ENCODE peak calls at places on chromosomes 16 and 17, in six cellular contexts. R is IMR-90, G is heart left ventricle, B is mesenchymal stem cell, Q is Peyer's patch, K is testis. P is an unnamed sample.

GRCh38 chr16:80836846-80837245 is 32.4 kb upstream of the CDYL2 start:
- DNase-seq in R (no peak), G (no peak), B (no peak), Q (no peak), K (no peak), P (no peak)

GRCh38 chr16:84052071-84052622 is 9.6 kb upstream of the SLC38A8 start:
- DNase-seq in R (no peak), G (no peak), B (no peak), Q (peak; percentile 44), K (peak; percentile 59), P (peak; percentile 60)

GRCh38 chr16:57299719-57300386 is 15.4 kb upstream of the PLLP start:
- DNase-seq in R (peak; percentile 97), G (peak; percentile 90), B (peak; percentile 98), Q (peak; percentile 80), K (peak; percentile 94), P (peak; percentile 90)

GRCh38 chr17:33201255-33201654 is 91.8 kb downstream of the ASIC2 start:
- DNase-seq in R (no peak), G (no peak), B (no peak), Q (no peak), K (no peak), P (no peak)

GRCh38 chr17:12686486-12686885 is 20.8 kb downstream of the MYOCD start:
- DNase-seq in R (no peak), G (no peak), B (no peak), Q (no peak), K (no peak), P (no peak)

GRCh38 chr17:76078859-76079576 is at the start of gene ZACN:
- DNase-seq in R (no peak), G (no peak), B (no peak), Q (peak; percentile 47), K (no peak), P (peak; percentile 53)

GRCh38 chr16:85029413-85029794 is 1.8 kb downstream of the KIAA0513 start:
- DNase-seq in R (peak; percentile 65), G (no peak), B (peak; percentile 77), Q (no peak), K (peak; percentile 27), P (no peak)

GRCh38 chr17:49567871-49568694 is 7.6 kb upstream of the NXPH3 start:
- DNase-seq in R (peak; percentile 66), G (peak; percentile 87), B (peak; percentile 79), Q (peak; percentile 91), K (peak; percentile 95), P (peak; percentile 95)

GRCh38 chr16:66388350-66389139 is 22.1 kb downstream of the CDH5 start:
- DNase-seq in R (no peak), G (no peak), B (no peak), Q (no peak), K (no peak), P (no peak)

GRCh38 chr16:8986111-8986510 is 22.4 kb upstream of the USP7 start:
- DNase-seq in R (no peak), G (no peak), B (no peak), Q (no peak), K (no peak), P (no peak)

GRCh38 chr17:75762513-75763268 is 2.3 kb downstream of the GALK1 start:
- DNase-seq in R (no peak), G (no peak), B (no peak), Q (peak; percentile 43), K (no peak), P (no peak)

GRCh38 chr16:17377360-17378324 is 93.1 kb downstream of the XYLT1 start:
- DNase-seq in R (no peak), G (no peak), B (no peak), Q (no peak), K (no peak), P (no peak)

GRCh38 chr17:81665205-81666091 is 957 bp downstream of the OXLD1 start:
- DNase-seq in R (peak; percentile 6), G (no peak), B (no peak), Q (no peak), K (no peak), P (peak; percentile 78)

GRCh38 chr16:20773679-20774078 is 9.9 kb downstream of the ACSM3 start:
- DNase-seq in R (no peak), G (no peak), B (no peak), Q (no peak), K (no peak), P (no peak)

GRCh38 chr17:52071712-52072111 is 86.8 kb downstream of the CA10 start:
- DNase-seq in R (no peak), G (no peak), B (no peak), Q (no peak), K (no peak), P (no peak)

GRCh38 chr16:86508947-86509758 is 1.2 kb upstream of the FOXF1 start:
- DNase-seq in R (peak; percentile 89), G (peak; percentile 57), B (peak; percentile 94), Q (no peak), K (no peak), P (peak; percentile 80)

GRCh38 chr17:35002876-35003551 is 22.7 kb downstream of the LIG3 start:
- DNase-seq in R (peak; percentile 76), G (peak; percentile 51), B (no peak), Q (no peak), K (peak; percentile 61), P (no peak)

GRCh38 chr17:18256776-18257175 is 1.8 kb downstream of the FLII start:
- DNase-seq in R (no peak), G (no peak), B (no peak), Q (no peak), K (no peak), P (no peak)

GRCh38 chr17:41563607-41564006 is 8.3 kb downstream of the KRT9 start:
- DNase-seq in R (no peak), G (no peak), B (no peak), Q (no peak), K (no peak), P (no peak)

GRCh38 chr16:89277049-89277448 is 59.5 kb downstream of the ZNF778 start:
- DNase-seq in R (no peak), G (no peak), B (no peak), Q (no peak), K (no peak), P (no peak)

GRCh38 chr16:89277641-89278341 is 60.3 kb downstream of the ZNF778 start:
- DNase-seq in R (no peak), G (no peak), B (no peak), Q (no peak), K (no peak), P (no peak)

GRCh38 chr16:89280546-89281188 is 63.2 kb downstream of the ZNF778 start:
- DNase-seq in R (no peak), G (no peak), B (no peak), Q (no peak), K (no peak), P (no peak)

GRCh38 chr16:89279666-89280481 is 62.4 kb downstream of the ZNF778 start:
- DNase-seq in R (no peak), G (no peak), B (no peak), Q (no peak), K (no peak), P (no peak)

GRCh38 chr16:89278441-89279240 is 61.1 kb downstream of the ZNF778 start:
- DNase-seq in R (no peak), G (no peak), B (no peak), Q (no peak), K (no peak), P (no peak)
- H3K36me3 ChIP-seq in R (peaks cover 78% of the 10 kb centered on the region), G (peaks cover 2% of the 10 kb centered on the region), B (peaks cover 81% of the 10 kb centered on the region), Q (no peaks in the 10 kb centered on the region), K (no peaks in the 10 kb centered on the region), P (peaks cover 71% of the 10 kb centered on the region)

DNA sequence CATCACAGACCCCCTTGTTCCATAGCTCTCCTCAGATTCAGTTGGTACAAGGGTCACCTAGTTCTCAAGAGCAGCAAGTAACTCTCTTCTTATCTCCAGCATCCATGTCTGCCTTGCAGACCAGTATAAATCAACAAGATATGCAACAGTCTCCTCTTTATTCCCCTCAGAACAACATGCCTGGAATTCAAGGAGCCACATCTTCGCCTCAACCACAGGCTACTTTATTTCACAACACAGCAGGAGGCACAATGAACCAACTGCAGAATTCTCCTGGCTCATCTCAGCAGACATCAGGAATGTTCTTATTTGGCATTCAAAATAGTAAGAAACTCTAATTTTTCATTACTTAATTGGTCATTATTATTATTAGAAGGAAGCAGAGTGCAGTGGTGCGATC is 32.4 kb downstream of the NQO1 start:
- DNase-seq in R (no peak), G (no peak), B (no peak), Q (no peak), K (no peak), P (no peak)
- H3K36me3 ChIP-seq in R (peaks cover 44% of the 10 kb centered on the region), G (peaks cover 6% of the 10 kb centered on the region), B (peaks cover 97% of the 10 kb centered on the region), Q (no peaks in the 10 kb centered on the region), K (no peaks in the 10 kb centered on the region), P (peaks cover 92% of the 10 kb centered on the region)

DNA sequence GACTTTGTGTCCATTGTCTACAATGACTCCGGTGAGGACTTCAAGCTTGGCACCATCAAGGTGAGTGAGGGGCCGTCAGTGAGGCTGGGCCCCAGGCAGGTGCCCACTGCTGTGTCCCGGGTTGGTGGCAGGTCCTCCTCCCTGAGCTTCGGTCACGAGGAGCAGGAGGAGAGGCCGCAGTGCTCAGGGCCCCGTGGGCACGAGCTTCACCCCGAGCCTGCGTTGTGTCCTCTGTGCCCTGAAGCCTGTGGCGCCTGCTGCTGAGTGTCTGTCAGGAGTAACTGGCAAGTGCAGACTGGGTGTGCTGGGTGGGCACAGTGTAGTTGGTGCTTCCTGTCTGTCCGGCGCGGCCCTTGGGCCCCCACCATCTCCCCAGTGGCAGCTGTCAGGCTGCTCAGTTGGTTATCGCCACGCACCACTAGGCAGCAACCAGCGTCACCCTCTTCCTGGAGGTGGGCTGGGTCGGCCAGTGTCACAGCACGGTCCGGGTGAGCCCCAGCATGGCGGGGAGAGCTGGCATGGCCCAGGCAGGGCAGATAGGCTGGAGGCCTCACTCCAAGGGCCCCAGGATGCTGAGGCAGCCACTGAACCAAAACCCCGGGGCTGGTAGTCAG is 39.1 kb downstream of the TSC2 start:
- DNase-seq in R (no peak), G (no peak), B (no peak), Q (no peak), K (no peak), P (no peak)
- H3K36me3 ChIP-seq in R (peaks cover 89% of the 10 kb centered on the region), G (no peaks in the 10 kb centered on the region), B (peaks cover 75% of the 10 kb centered on the region), Q (no peaks in the 10 kb centered on the region), K (no peaks in the 10 kb centered on the region), P (peaks cover 79% of the 10 kb centered on the region)

DNA sequence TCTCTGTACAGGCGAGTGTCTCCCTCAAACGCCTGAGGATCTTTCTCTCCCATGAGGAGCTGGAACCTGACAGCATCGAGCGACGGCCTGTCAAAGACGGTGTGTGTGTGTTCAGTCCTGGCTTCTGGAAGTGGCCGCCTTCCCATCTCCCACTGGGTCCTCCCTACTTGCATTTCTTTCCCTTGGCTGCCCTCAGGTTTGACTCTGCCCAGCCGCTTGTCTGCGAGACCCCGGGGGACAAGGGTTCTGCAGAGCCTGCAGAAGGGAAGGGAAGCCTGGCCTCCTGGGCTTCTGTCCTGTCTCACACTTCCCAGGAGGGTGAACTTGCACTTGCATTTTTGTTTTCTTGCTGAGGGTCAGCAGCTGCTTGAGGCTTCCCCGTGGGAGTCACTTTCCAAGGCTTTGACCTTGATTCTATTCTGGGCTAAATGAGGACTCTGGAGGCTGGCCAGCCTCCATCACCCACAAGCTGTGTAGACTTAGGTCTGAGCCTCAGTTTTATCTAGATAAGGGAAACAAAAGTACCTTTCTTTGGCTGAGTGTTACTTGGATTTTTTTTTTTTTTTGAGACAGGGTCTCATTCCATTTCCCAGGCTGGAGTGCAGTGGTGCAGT is 122.3 kb downstream of the ABCC1 start:
- DNase-seq in R (peak; percentile 78), G (peak; percentile 31), B (peak; percentile 65), Q (no peak), K (peak; percentile 92), P (no peak)
- H3K36me3 ChIP-seq in R (peaks cover 72% of the 10 kb centered on the region), G (no peaks in the 10 kb centered on the region), B (peaks cover 64% of the 10 kb centered on the region), Q (no peaks in the 10 kb centered on the region), K (no peaks in the 10 kb centered on the region), P (peaks cover 36% of the 10 kb centered on the region)

GRCh38 chr16:30660424-30661251 is 2.4 kb downstream of the FBRS start:
- DNase-seq in R (peak; percentile 58), G (no peak), B (peak; percentile 53), Q (peak; percentile 90), K (no peak), P (no peak)
- H3K36me3 ChIP-seq in R (peaks cover 53% of the 10 kb centered on the region), G (no peaks in the 10 kb centered on the region), B (peaks cover 60% of the 10 kb centered on the region), Q (no peaks in the 10 kb centered on the region), K (no peaks in the 10 kb centered on the region), P (peaks cover 59% of the 10 kb centered on the region)

GRCh38 chr17:8264836-8265542 is 15.9 kb downstream of the PFAS start:
- DNase-seq in R (no peak), G (no peak), B (no peak), Q (no peak), K (no peak), P (no peak)
- H3K36me3 ChIP-seq in R (peaks cover 46% of the 10 kb centered on the region), G (no peaks in the 10 kb centered on the region), B (peaks cover 73% of the 10 kb centered on the region), Q (no peaks in the 10 kb centered on the region), K (no peaks in the 10 kb centered on the region), P (peaks cover 45% of the 10 kb centered on the region)

P was measured in upper lobe of right lung.